ENCODE peak calls at places on chromosomes 2 and 18, in eight cellular contexts. F is WTC11, T is GM06990, H is mammary epithelial cell, L is ovary, Z is PC-9, U is psoas muscle, D is Calu3. V is an unnamed sample.

GRCh38 chr2:10162586-10163497 is 40.3 kb downstream of the RRM2 start:
- DNase-seq in F (peak), T (no peak), H (no peak), L (no peak), Z (no peak), U (no peak), D (peak), V (peak)

GRCh38 chr18:28114472-28114871 is 62.5 kb downstream of the CDH2 start:
- DNase-seq in F (no peak), T (no peak), H (peak), L (no peak), Z (no peak), U (no peak), D (no peak), V (no peak)

GRCh38 chr18:24187049-24187448 is 48.2 kb downstream of the CABYR start:
- DNase-seq in F (no peak), T (no peak), H (no peak), L (no peak), Z (no peak), U (no peak), D (no peak), V (no peak)

GRCh38 chr2:28956890-28957289 is 24.2 kb upstream of the TOGARAM2 start:
- DNase-seq in F (peak), T (no peak), H (no peak), L (no peak), Z (no peak), U (no peak), D (no peak), V (peak)

GRCh38 chr18:27491772-27492171 is 306.7 kb upstream of the CHST9 start:
- DNase-seq in F (peak), T (no peak), H (no peak), L (no peak), Z (no peak), U (no peak), D (no peak), V (no peak)

GRCh38 chr2:6506311-6507258 is 359.1 kb downstream of the CMPK2 start:
- DNase-seq in F (no peak), T (no peak), H (peak), L (no peak), Z (no peak), U (no peak), D (peak), V (no peak)

GRCh38 chr18:77464917-77465316 is 215.3 kb downstream of the GALR1 start:
- DNase-seq in F (no peak), T (no peak), H (no peak), L (no peak), Z (no peak), U (no peak), D (no peak), V (no peak)

GRCh38 chr18:40877096-40877495 is 1077.9 kb upstream of the PIK3C3 start:
- DNase-seq in F (no peak), T (no peak), H (peak), L (no peak), Z (no peak), U (no peak), D (no peak), V (no peak)

GRCh38 chr18:35949090-35949489 is 23.4 kb upstream of the RMP24 start:
- DNase-seq in F (no peak), T (no peak), H (no peak), L (no peak), Z (no peak), U (no peak), D (no peak), V (no peak)

GRCh38 chr18:59627414-59627813 is 69.8 kb downstream of the CCBE1 start:
- DNase-seq in F (no peak), T (no peak), H (no peak), L (no peak), Z (no peak), U (no peak), D (no peak), V (no peak)

GRCh38 chr2:237968048-237968862 is 1.4 kb downstream of the UBE2F start:
- DNase-seq in F (no peak), T (peak), H (peak), L (no peak), Z (no peak), U (no peak), D (no peak), V (no peak)

GRCh38 chr2:132621131-132621875 is 48.7 kb downstream of the LYPD1 start:
- DNase-seq in F (no peak), T (no peak), H (peak), L (no peak), Z (no peak), U (no peak), D (peak), V (no peak)

GRCh38 chr18:57909620-57910019 is 106.5 kb upstream of the ATP8B1 start:
- DNase-seq in F (no peak), T (no peak), H (peak), L (no peak), Z (no peak), U (no peak), D (peak), V (no peak)

GRCh38 chr2:138997849-138998517 is 217.8 kb upstream of the NXPH2 start:
- DNase-seq in F (no peak), T (no peak), H (peak), L (no peak), Z (no peak), U (no peak), D (no peak), V (no peak)

GRCh38 chr2:66171530-66171929 is 263.4 kb upstream of the MEIS1 start:
- DNase-seq in F (no peak), T (no peak), H (no peak), L (no peak), Z (no peak), U (no peak), D (no peak), V (no peak)

GRCh38 chr2:149320362-149320761 is 10.0 kb upstream of the LYPD6 start:
- DNase-seq in F (no peak), T (no peak), H (no peak), L (no peak), Z (no peak), U (no peak), D (no peak), V (no peak)

GRCh38 chr2:207227062-207227748 is 61.5 kb upstream of the KLF7 start:
- DNase-seq in F (peak), T (no peak), H (no peak), L (peak), Z (no peak), U (peak), D (no peak), V (peak)

GRCh38 chr2:20577495-20578235 is 73.2 kb downstream of the HS1BP3 start:
- DNase-seq in F (no peak), T (no peak), H (peak), L (peak), Z (peak), U (no peak), D (no peak), V (no peak)

GRCh38 chr2:187500585-187501359 is 52.7 kb upstream of the CALCRL start:
- DNase-seq in F (no peak), T (no peak), H (no peak), L (no peak), Z (peak), U (no peak), D (peak), V (no peak)

GRCh38 chr2:83305758-83306378 is 1153.2 kb downstream of the SUCLG1 start:
- DNase-seq in F (no peak), T (no peak), H (no peak), L (no peak), Z (no peak), U (no peak), D (no peak), V (no peak)

GRCh38 chr18:27493182-27493581 is 308.1 kb upstream of the CHST9 start:
- DNase-seq in F (no peak), T (no peak), H (no peak), L (no peak), Z (no peak), U (no peak), D (no peak), V (no peak)

GRCh38 chr2:185875532-185875931 is 136.9 kb downstream of the FSIP2 start:
- DNase-seq in F (no peak), T (no peak), H (no peak), L (no peak), Z (no peak), U (no peak), D (no peak), V (no peak)

DNA sequence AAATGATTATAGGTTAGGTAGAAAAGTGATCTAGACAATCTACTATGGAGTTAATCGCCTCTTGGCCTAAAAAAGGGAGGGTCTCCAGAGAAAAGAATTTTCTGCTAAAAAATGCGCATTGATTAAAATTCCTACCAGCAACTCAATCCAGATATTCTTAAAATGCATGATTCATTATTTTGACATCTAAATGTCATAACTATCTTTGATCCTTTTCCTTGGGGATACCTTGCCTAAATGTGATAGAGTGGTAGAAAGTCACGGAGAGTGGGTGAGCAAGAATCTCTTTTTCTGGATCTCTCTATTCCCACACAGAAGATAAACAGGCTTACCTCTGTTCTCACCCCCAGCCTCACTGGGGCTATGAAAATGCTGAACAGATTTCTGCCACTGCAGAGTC is 6.0 kb upstream of the ASXL3 start:
- DNase-seq in F (no peak), T (no peak), H (no peak), L (no peak), Z (no peak), U (no peak), D (no peak), V (no peak)
- TF ChIP-seq CTCF in F (no peak), T (no peak), H (no peak), L (no peak), Z (no peak), U (no peak), D (no peak), V (no peak)

GRCh38 chr2:11465485-11466306 is at the start of gene E2F6:
- DNase-seq in F (peak), T (peak), H (peak), L (peak), Z (peak), U (peak), D (peak), V (peak)
- TF ChIP-seq CTCF in F (no peak), T (no peak), H (no peak), L (no peak), Z (no peak), U (no peak), D (no peak), V (no peak)

GRCh38 chr2:85032621-85033020 is 61.7 kb downstream of the KCMF1 start:
- DNase-seq in F (no peak), T (no peak), H (peak), L (no peak), Z (no peak), U (no peak), D (no peak), V (no peak)
- TF ChIP-seq CTCF in F (no peak), T (no peak), H (no peak), L (no peak), Z (no peak), U (no peak), D (no peak), V (no peak)

GRCh38 chr2:179434357-179434756 is 169.7 kb upstream of the SESTD1 start:
- DNase-seq in F (no peak), T (no peak), H (no peak), L (no peak), Z (no peak), U (no peak), D (no peak), V (no peak)
- TF ChIP-seq CTCF in F (no peak), T (no peak), H (no peak), L (no peak), Z (no peak), U (no peak), D (no peak), V (no peak)

DNA sequence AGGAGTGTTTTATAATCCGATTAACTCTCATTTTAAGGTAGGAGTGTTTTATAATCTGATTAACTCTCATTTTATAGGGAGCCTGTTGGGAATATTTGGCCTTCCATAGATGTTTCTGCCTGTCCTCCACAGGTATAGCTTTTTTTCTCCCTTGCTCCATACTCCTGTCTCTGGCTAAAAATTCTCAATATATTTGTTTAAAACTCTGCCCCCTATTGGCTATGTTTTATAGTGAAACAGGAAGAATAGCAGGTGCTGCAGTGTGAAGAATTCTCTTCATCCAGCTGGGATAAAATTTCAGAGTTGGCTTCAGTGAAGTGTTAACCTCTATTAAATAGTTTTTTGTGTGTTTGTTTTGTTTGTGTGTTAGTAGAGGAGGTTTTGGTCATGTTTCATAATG is 1046.0 kb upstream of the TMEFF2 start:
- DNase-seq in F (no peak), T (no peak), H (no peak), L (no peak), Z (no peak), U (no peak), D (no peak), V (no peak)
- TF ChIP-seq CTCF in F (peak), T (peak), H (peak), L (no peak), Z (peak), U (no peak), D (peak), V (peak)

GRCh38 chr2:43224131-43224570 is 2.3 kb downstream of the ZFP36L2 start:
- DNase-seq in F (peak), T (peak), H (peak), L (peak), Z (peak), U (peak), D (peak), V (peak)
- TF ChIP-seq CTCF in F (peak), T (peak), H (peak), L (peak), Z (peak), U (peak), D (peak), V (peak)

GRCh38 chr2:86037795-86038192 is 67.9 kb downstream of the POLR1A start:
- DNase-seq in F (no peak), T (no peak), H (no peak), L (no peak), Z (no peak), U (no peak), D (no peak), V (no peak)

GRCh38 chr2:86035371-86035882 is 70.3 kb downstream of the POLR1A start:
- DNase-seq in F (no peak), T (no peak), H (no peak), L (peak), Z (no peak), U (no peak), D (no peak), V (no peak)

GRCh38 chr2:86037141-86037794 is 68.4 kb downstream of the POLR1A start:
- DNase-seq in F (no peak), T (peak), H (peak), L (peak), Z (no peak), U (peak), D (no peak), V (no peak)

GRCh38 chr2:86036790-86037138 is 68.9 kb downstream of the POLR1A start:
- DNase-seq in F (no peak), T (no peak), H (no peak), L (peak), Z (no peak), U (no peak), D (no peak), V (no peak)

GRCh38 chr2:86035883-86036789 is 69.5 kb downstream of the POLR1A start:
- DNase-seq in F (no peak), T (peak), H (peak), L (peak), Z (no peak), U (peak), D (no peak), V (peak)
- TF ChIP-seq CTCF in F (no peak), T (peak), H (peak), L (no peak), Z (no peak), U (peak), D (no peak), V (no peak)

V was measured in endothelial cell.